ENCODE peak calls at places on chromosomes 2 and 18, in six cellular contexts. V is activated T-cell treated with anti-CD3 and anti-CD28 coated beads, Interleukin-2, amount 50 U/mL, for 72 hours; L is H1; T is stomach; P is activated CD8-positive, alpha-beta memory T cell treated with anti-CD3 and anti-CD28 coated beads, Interleukin-2, amount 50 U/mL, for 48 hours; E is ovary. H is an unnamed sample.

GRCh38 chr2:715847-716573 is 38.8 kb upstream of the TMEM18 start:
- DNase-seq in V (no peak), L (no peak), T (no peak), P (no peak), E (no peak), H (no peak)

GRCh38 chr2:231648579-231649174 is 56.0 kb downstream of the TEX44 start:
- DNase-seq in V (peak; percentile 76), L (peak; percentile 88), T (peak; percentile 89), P (peak; percentile 82), E (peak; percentile 60), H (peak; percentile 90)

GRCh38 chr2:24957976-24958375 is 13.8 kb downstream of the DNAJC27 start:
- DNase-seq in V (no peak), L (no peak), T (no peak), P (no peak), E (no peak), H (no peak)

GRCh38 chr18:62717059-62717849 is 1.9 kb downstream of the PHLPP1 start:
- DNase-seq in V (peak; percentile 64), L (no peak), T (peak; percentile 52), P (peak; percentile 54), E (no peak), H (peak; percentile 38)

GRCh38 chr2:32798841-32799240 is 147.9 kb upstream of the LTBP1 start:
- DNase-seq in V (no peak), L (no peak), T (no peak), P (no peak), E (no peak), H (no peak)

GRCh38 chr2:201342923-201343322 is 14.2 kb downstream of the FLACC1 start:
- DNase-seq in V (no peak), L (no peak), T (no peak), P (no peak), E (no peak), H (no peak)

GRCh38 chr2:43218550-43219382 is 7.6 kb downstream of the ZFP36L2 start:
- DNase-seq in V (peak; percentile 63), L (no peak), T (peak; percentile 77), P (peak; percentile 69), E (peak; percentile 55), H (peak; percentile 95)

GRCh38 chr2:26429779-26430654 is 28.3 kb downstream of the DRC1 start:
- DNase-seq in V (no peak), L (no peak), T (no peak), P (no peak), E (no peak), H (no peak)

GRCh38 chr2:106197878-106198277 is 3.8 kb upstream of the UXS1 start:
- DNase-seq in V (no peak), L (no peak), T (no peak), P (no peak), E (no peak), H (no peak)

GRCh38 chr18:38545071-38545470 is 979.5 kb upstream of the CELF4 start:
- DNase-seq in V (peak; percentile 12), L (peak; percentile 52), T (no peak), P (no peak), E (no peak), H (no peak)